ENCODE peak calls at places on chromosomes 6 and 20, in five cellular contexts. One of them, this sample, is unnamed.

GRCh38 chr6:30883743-30884520 is at the start of gene DDR1:
- DNase-seq in NCI-H345: peak
- DNase-seq in naive thymus-derived CD8-positive, alpha-beta T cell: no peak
- DNase-seq in T-cell: peak
- DNase-seq in RWPE1: peak
- DNase-seq in this sample: peak

GRCh38 chr20:3729378-3729777 is 3.1 kb upstream of the HSPA12B start:
- DNase-seq in RWPE1: no peak
- DNase-seq in naive thymus-derived CD8-positive, alpha-beta T cell: no peak
- DNase-seq in T-cell: no peak
- DNase-seq in NCI-H345: no peak
- DNase-seq in this sample: no peak

GRCh38 chr6:116220172-116220571 is 33.7 kb downstream of the TSPYL4 start:
- DNase-seq in naive thymus-derived CD8-positive, alpha-beta T cell: no peak
- DNase-seq in NCI-H345: no peak
- DNase-seq in T-cell: no peak
- DNase-seq in RWPE1: no peak
- DNase-seq in this sample: no peak

GRCh38 chr6:154229796-154230195 is 126.8 kb downstream of the IPCEF1 start:
- DNase-seq in RWPE1: no peak
- DNase-seq in naive thymus-derived CD8-positive, alpha-beta T cell: no peak
- DNase-seq in NCI-H345: no peak
- DNase-seq in T-cell: no peak
- DNase-seq in this sample: no peak

GRCh38 chr20:8647868-8648495 is 420.9 kb upstream of the PLCB4 start:
- DNase-seq in NCI-H345: no peak
- DNase-seq in naive thymus-derived CD8-positive, alpha-beta T cell: no peak
- DNase-seq in T-cell: no peak
- DNase-seq in RWPE1: no peak
- DNase-seq in this sample: no peak

GRCh38 chr20:31606928-31607639 is 2.0 kb downstream of the ID1 start:
- DNase-seq in NCI-H345: peak
- DNase-seq in naive thymus-derived CD8-positive, alpha-beta T cell: no peak
- DNase-seq in T-cell: no peak
- DNase-seq in RWPE1: peak
- DNase-seq in this sample: no peak

GRCh38 chr6:158011980-158012566 is 30.4 kb downstream of the SYNJ2 start:
- DNase-seq in RWPE1: no peak
- DNase-seq in naive thymus-derived CD8-positive, alpha-beta T cell: no peak
- DNase-seq in NCI-H345: no peak
- DNase-seq in T-cell: no peak
- DNase-seq in this sample: no peak

GRCh38 chr20:49717693-49718092 is 4.0 kb upstream of the B4GALT5 start:
- DNase-seq in naive thymus-derived CD8-positive, alpha-beta T cell: no peak
- DNase-seq in NCI-H345: no peak
- DNase-seq in T-cell: no peak
- DNase-seq in RWPE1: no peak
- DNase-seq in this sample: no peak

GRCh38 chr20:44419131-44419844 is 56.4 kb upstream of the TTPAL start:
- DNase-seq in NCI-H345: no peak
- DNase-seq in naive thymus-derived CD8-positive, alpha-beta T cell: no peak
- DNase-seq in T-cell: no peak
- DNase-seq in RWPE1: no peak
- DNase-seq in this sample: no peak

GRCh38 chr20:62010551-62011402 is 54.9 kb downstream of the TAF4 start:
- DNase-seq in naive thymus-derived CD8-positive, alpha-beta T cell: peak
- DNase-seq in T-cell: peak
- DNase-seq in NCI-H345: peak
- DNase-seq in RWPE1: peak
- DNase-seq in this sample: peak

GRCh38 chr6:91376686-91377085 is 789.8 kb upstream of the MAP3K7 start:
- DNase-seq in NCI-H345: peak
- DNase-seq in naive thymus-derived CD8-positive, alpha-beta T cell: no peak
- DNase-seq in RWPE1: no peak
- DNase-seq in T-cell: no peak
- DNase-seq in this sample: no peak

GRCh38 chr6:150143521-150144293 is 863 bp downstream of the PPP1R14C start:
- DNase-seq in naive thymus-derived CD8-positive, alpha-beta T cell: no peak
- DNase-seq in RWPE1: no peak
- DNase-seq in NCI-H345: peak
- DNase-seq in T-cell: no peak
- DNase-seq in this sample: no peak

GRCh38 chr6:145415616-145416015 is 319.7 kb downstream of the EPM2A start:
- DNase-seq in naive thymus-derived CD8-positive, alpha-beta T cell: no peak
- DNase-seq in RWPE1: no peak
- DNase-seq in NCI-H345: no peak
- DNase-seq in T-cell: no peak
- DNase-seq in this sample: no peak

GRCh38 chr20:5448449-5449118 is 131.8 kb upstream of the PROKR2 start:
- DNase-seq in T-cell: peak
- DNase-seq in NCI-H345: peak
- DNase-seq in RWPE1: peak
- DNase-seq in naive thymus-derived CD8-positive, alpha-beta T cell: peak
- DNase-seq in this sample: no peak

GRCh38 chr6:113031591-113031990 is 684.5 kb downstream of the RFPL4B start:
- DNase-seq in naive thymus-derived CD8-positive, alpha-beta T cell: no peak
- DNase-seq in NCI-H345: peak
- DNase-seq in T-cell: no peak
- DNase-seq in RWPE1: no peak
- DNase-seq in this sample: no peak

GRCh38 chr6:125262026-125263013 is 39.4 kb downstream of the HDDC2 start:
- DNase-seq in naive thymus-derived CD8-positive, alpha-beta T cell: no peak
- DNase-seq in T-cell: no peak
- DNase-seq in RWPE1: no peak
- DNase-seq in NCI-H345: no peak
- DNase-seq in this sample: no peak

GRCh38 chr6:87561012-87561411 is 28.8 kb downstream of the RARS2 start:
- DNase-seq in NCI-H345: no peak
- DNase-seq in naive thymus-derived CD8-positive, alpha-beta T cell: no peak
- DNase-seq in RWPE1: no peak
- DNase-seq in T-cell: no peak
- DNase-seq in this sample: no peak

GRCh38 chr6:1970151-1970561 is 275.2 kb downstream of the GMDS start:
- DNase-seq in NCI-H345: no peak
- DNase-seq in T-cell: no peak
- DNase-seq in RWPE1: no peak
- DNase-seq in naive thymus-derived CD8-positive, alpha-beta T cell: no peak
- DNase-seq in this sample: no peak

GRCh38 chr6:56222509-56222908 is 24.9 kb downstream of the COL21A1 start:
- DNase-seq in T-cell: no peak
- DNase-seq in naive thymus-derived CD8-positive, alpha-beta T cell: no peak
- DNase-seq in NCI-H345: no peak
- DNase-seq in RWPE1: no peak
- DNase-seq in this sample: no peak

GRCh38 chr6:127146935-127147334 is 28.5 kb downstream of the RSPO3 start:
- DNase-seq in NCI-H345: no peak
- DNase-seq in RWPE1: peak
- DNase-seq in T-cell: no peak
- DNase-seq in naive thymus-derived CD8-positive, alpha-beta T cell: no peak
- DNase-seq in this sample: no peak

GRCh38 chr6:148417045-148417444 is 74.4 kb downstream of the SASH1 start:
- DNase-seq in NCI-H345: no peak
- DNase-seq in RWPE1: no peak
- DNase-seq in naive thymus-derived CD8-positive, alpha-beta T cell: no peak
- DNase-seq in T-cell: no peak
- DNase-seq in this sample: no peak

GRCh38 chr20:49593441-49594142 is 25.7 kb upstream of the PTGIS start:
- DNase-seq in RWPE1: no peak
- DNase-seq in T-cell: no peak
- DNase-seq in naive thymus-derived CD8-positive, alpha-beta T cell: no peak
- DNase-seq in NCI-H345: no peak
- DNase-seq in this sample: no peak

GRCh38 chr20:51193066-51193772 is 170.3 kb upstream of the KCNG1 start:
- DNase-seq in RWPE1: peak
- DNase-seq in T-cell: no peak
- DNase-seq in NCI-H345: no peak
- DNase-seq in naive thymus-derived CD8-positive, alpha-beta T cell: no peak
- DNase-seq in this sample: no peak

GRCh38 chr6:69994251-69994650 is 127.9 kb downstream of the COL19A1 start:
- DNase-seq in T-cell: no peak
- DNase-seq in naive thymus-derived CD8-positive, alpha-beta T cell: no peak
- DNase-seq in NCI-H345: no peak
- DNase-seq in RWPE1: no peak
- DNase-seq in this sample: no peak

GRCh38 chr6:35497571-35498406 is 910 bp upstream of the TEAD3 start:
- DNase-seq in naive thymus-derived CD8-positive, alpha-beta T cell: peak
- DNase-seq in NCI-H345: no peak
- DNase-seq in T-cell: no peak
- DNase-seq in RWPE1: peak
- DNase-seq in this sample: peak

GRCh38 chr20:53974785-53975555 is 95.4 kb downstream of the BCAS1 start:
- DNase-seq in NCI-H345: no peak
- DNase-seq in naive thymus-derived CD8-positive, alpha-beta T cell: no peak
- DNase-seq in T-cell: no peak
- DNase-seq in RWPE1: no peak
- DNase-seq in this sample: no peak

GRCh38 chr6:129546702-129547101 is 163.3 kb downstream of the ARHGAP18 start:
- DNase-seq in NCI-H345: no peak
- DNase-seq in RWPE1: no peak
- DNase-seq in naive thymus-derived CD8-positive, alpha-beta T cell: no peak
- DNase-seq in T-cell: no peak
- DNase-seq in this sample: no peak

GRCh38 chr20:56826971-56827645 is 198.0 kb downstream of the TFAP2C start:
- DNase-seq in T-cell: no peak
- DNase-seq in naive thymus-derived CD8-positive, alpha-beta T cell: no peak
- DNase-seq in RWPE1: peak
- DNase-seq in NCI-H345: no peak
- DNase-seq in this sample: no peak

GRCh38 chr6:36383608-36384007 is 3.9 kb downstream of the ETV7 start:
- DNase-seq in naive thymus-derived CD8-positive, alpha-beta T cell: no peak
- DNase-seq in NCI-H345: no peak
- DNase-seq in RWPE1: peak
- DNase-seq in T-cell: no peak
- DNase-seq in this sample: no peak

GRCh38 chr6:48764261-48764660 is 653.3 kb upstream of the PTCHD4 start:
- DNase-seq in RWPE1: no peak
- DNase-seq in T-cell: no peak
- DNase-seq in naive thymus-derived CD8-positive, alpha-beta T cell: no peak
- DNase-seq in NCI-H345: no peak
- DNase-seq in this sample: no peak

GRCh38 chr20:31972481-31973386 is 4.8 kb downstream of the XKR7 start:
- DNase-seq in RWPE1: no peak
- DNase-seq in T-cell: no peak
- DNase-seq in naive thymus-derived CD8-positive, alpha-beta T cell: no peak
- DNase-seq in NCI-H345: no peak
- DNase-seq in this sample: no peak

GRCh38 chr6:27098956-27099355 is 148.5 kb upstream of the PRSS16 start:
- DNase-seq in T-cell: no peak
- DNase-seq in RWPE1: no peak
- DNase-seq in NCI-H345: no peak
- DNase-seq in naive thymus-derived CD8-positive, alpha-beta T cell: no peak
- DNase-seq in this sample: no peak

GRCh38 chr6:72787521-72788031 is 165.7 kb downstream of the KCNQ5 start:
- DNase-seq in naive thymus-derived CD8-positive, alpha-beta T cell: no peak
- DNase-seq in RWPE1: peak
- DNase-seq in NCI-H345: no peak
- DNase-seq in T-cell: no peak
- DNase-seq in this sample: no peak

GRCh38 chr6:97059473-97059872 is 134.9 kb downstream of the KLHL32 start:
- DNase-seq in T-cell: no peak
- DNase-seq in naive thymus-derived CD8-positive, alpha-beta T cell: no peak
- DNase-seq in RWPE1: peak
- DNase-seq in NCI-H345: peak
- DNase-seq in this sample: no peak

GRCh38 chr20:25136643-25137559 is 55.0 kb upstream of the VSX1 start:
- DNase-seq in RWPE1: peak
- DNase-seq in naive thymus-derived CD8-positive, alpha-beta T cell: no peak
- DNase-seq in NCI-H345: no peak
- DNase-seq in T-cell: no peak
- DNase-seq in this sample: no peak

GRCh38 chr6:12182676-12183075 is 107.5 kb upstream of the EDN1 start:
- DNase-seq in NCI-H345: no peak
- DNase-seq in naive thymus-derived CD8-positive, alpha-beta T cell: no peak
- DNase-seq in T-cell: no peak
- DNase-seq in RWPE1: peak
- DNase-seq in this sample: no peak

GRCh38 chr6:31065556-31065955 is 46.8 kb downstream of the C6orf15 start:
- DNase-seq in T-cell: no peak
- DNase-seq in NCI-H345: no peak
- DNase-seq in RWPE1: no peak
- DNase-seq in naive thymus-derived CD8-positive, alpha-beta T cell: no peak
- DNase-seq in this sample: no peak